ENCODE peak calls at places on chromosomes 5 and 9, in ten cellular contexts. S, J, R, O, X, I, A, L, G and F are unnamed samples. For H3K9me3, the result is how much of the 10 kb centered on the place peaks cover.

GRCh38 chr9:32128546-32128945 is 255.9 kb upstream of the ACO1 start:
- DNase-seq in X (no peak), J (no peak), O (no peak), R (peak), I (no peak), A (no peak), S (no peak), L (no peak), G (no peak), F (no peak)

GRCh38 chr9:136847827-136848392 is 1.3 kb upstream of the PHPT1 start:
- DNase-seq in L (peak), R (peak), O (peak), J (no peak), A (peak), G (peak), X (peak), I (peak), S (peak), F (peak)

GRCh38 chr5:157252741-157253465 is 13.0 kb upstream of the CYFIP2 start:
- DNase-seq in R (no peak), G (peak), O (no peak), J (no peak), X (no peak), L (no peak), I (peak), A (no peak), S (no peak), F (no peak)

GRCh38 chr5:3913264-3913663 is 317.6 kb downstream of the IRX1 start:
- DNase-seq in A (no peak), I (no peak), J (no peak), S (no peak), O (no peak), R (no peak), G (no peak), X (no peak), L (no peak), F (no peak)

GRCh38 chr9:16484178-16484577 is 386.3 kb downstream of the BNC2 start:
- DNase-seq in I (no peak), R (no peak), A (no peak), O (no peak), X (no peak), L (no peak), J (no peak), G (no peak), S (no peak), F (no peak)

GRCh38 chr5:54862036-54862435 is 123.4 kb downstream of the ESM1 start:
- DNase-seq in X (no peak), S (no peak), L (no peak), I (no peak), O (no peak), R (no peak), A (no peak), G (no peak), J (no peak), F (no peak)

GRCh38 chr5:103800728-103801127 is 238.1 kb upstream of the NUDT12 start:
- DNase-seq in L (no peak), J (no peak), X (no peak), O (no peak), A (no peak), I (no peak), S (no peak), R (no peak), G (no peak), F (no peak)

GRCh38 chr5:145806923-145807322 is 28.2 kb downstream of the PRELID2 start:
- DNase-seq in J (no peak), R (no peak), G (no peak), L (no peak), I (no peak), O (no peak), X (no peak), A (no peak), S (no peak), F (no peak)

GRCh38 chr9:86116425-86116824 is 17.1 kb upstream of the GOLM1 start:
- DNase-seq in A (no peak), X (no peak), S (no peak), I (no peak), O (no peak), R (peak), J (no peak), G (no peak), L (no peak), F (no peak)

GRCh38 chr5:34452170-34452828 is 203.8 kb upstream of the RAI14 start:
- DNase-seq in I (no peak), X (no peak), O (no peak), G (no peak), S (no peak), R (peak), J (no peak), A (no peak), L (no peak), F (no peak)

GRCh38 chr9:121026260-121026691 is 23.8 kb downstream of the C5 start:
- DNase-seq in I (no peak), G (no peak), O (no peak), X (no peak), R (no peak), A (no peak), S (no peak), J (no peak), L (no peak), F (no peak)

GRCh38 chr5:150065346-150065745 is 21.0 kb downstream of the CSF1R start:
- DNase-seq in I (no peak), G (peak), A (no peak), R (no peak), J (no peak), O (no peak), X (no peak), S (no peak), L (no peak), F (peak)

GRCh38 chr5:33184367-33184766 is 256.4 kb upstream of the TARS1 start:
- DNase-seq in J (no peak), G (no peak), O (no peak), A (no peak), I (no peak), S (no peak), R (no peak), X (no peak), L (no peak), F (no peak)

GRCh38 chr5:33188089-33188488 is 252.7 kb upstream of the TARS1 start:
- DNase-seq in R (no peak), O (no peak), I (no peak), G (no peak), A (no peak), L (no peak), S (no peak), J (no peak), X (no peak), F (no peak)
- H3K9me3 ChIP-seq in R (under half), O (under half), I (under half), G (under half), A (under half), L (under half), S (under half), J (under half), X (under half), F (under half)

GRCh38 chr5:7876867-7877266 is 7.9 kb downstream of the MTRR start:
- DNase-seq in I (no peak), G (no peak), O (no peak), L (no peak), J (no peak), S (no peak), X (no peak), A (no peak), R (no peak), F (no peak)
- H3K27ac ChIP-seq in I (no peak), G (no peak), O (no peak), L (no peak), J (no peak), S (no peak), X (no peak), A (no peak), R (no peak), F (no peak)

GRCh38 chr9:36082928-36083327 is 46.2 kb downstream of the RECK start:
- DNase-seq in S (no peak), X (no peak), R (no peak), A (no peak), L (no peak), J (no peak), G (no peak), O (no peak), I (no peak), F (no peak)

GRCh38 chr9:36086442-36086841 is 49.7 kb downstream of the RECK start:
- DNase-seq in A (no peak), G (no peak), O (no peak), J (no peak), I (no peak), X (no peak), R (no peak), S (no peak), L (no peak), F (no peak)

GRCh38 chr9:36074870-36075532 is 38.3 kb downstream of the RECK start:
- DNase-seq in J (peak), G (peak), R (no peak), O (peak), I (no peak), A (peak), L (peak), S (peak), X (peak), F (peak)

GRCh38 chr9:36078047-36078446 is 41.3 kb downstream of the RECK start:
- DNase-seq in A (no peak), X (no peak), J (no peak), S (no peak), I (no peak), R (no peak), O (no peak), L (no peak), G (no peak), F (no peak)

GRCh38 chr9:36080519-36080918 is 43.8 kb downstream of the RECK start:
- DNase-seq in G (no peak), R (no peak), I (no peak), S (no peak), O (no peak), A (no peak), J (no peak), X (no peak), L (no peak), F (no peak)
- H3K4me3 ChIP-seq in G (no peak), R (no peak), I (no peak), S (no peak), O (no peak), A (no peak), J (no peak), X (no peak), L (no peak), F (no peak)

DNA sequence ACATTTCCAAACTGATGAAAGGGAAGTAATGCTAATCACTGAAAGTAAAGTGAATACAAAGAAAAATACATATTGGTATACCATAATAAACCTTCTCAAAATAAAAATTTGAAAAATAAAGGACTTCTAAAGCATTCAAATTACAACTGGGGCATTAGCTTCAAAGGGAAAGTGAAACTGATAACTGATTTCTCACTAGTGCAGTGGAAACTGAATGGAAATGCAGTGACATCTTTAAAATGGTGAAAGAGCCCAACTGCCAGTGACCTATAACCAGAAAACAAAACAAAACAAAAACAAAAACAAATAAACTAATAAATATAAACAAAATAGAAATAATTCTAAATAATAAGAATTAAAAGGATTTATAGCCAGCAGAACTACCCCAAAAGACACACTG is 297.5 kb upstream of the GRIN3A start:
- DNase-seq in X (no peak), J (no peak), G (no peak), A (no peak), O (no peak), R (no peak), S (no peak), L (no peak), I (no peak), F (no peak)
- H3K9me3 ChIP-seq in X (under half), J (under half), G (under half), A (under half), O (under half), R (under half), S (under half), L (under half), I (under half), F (under half)

DNA sequence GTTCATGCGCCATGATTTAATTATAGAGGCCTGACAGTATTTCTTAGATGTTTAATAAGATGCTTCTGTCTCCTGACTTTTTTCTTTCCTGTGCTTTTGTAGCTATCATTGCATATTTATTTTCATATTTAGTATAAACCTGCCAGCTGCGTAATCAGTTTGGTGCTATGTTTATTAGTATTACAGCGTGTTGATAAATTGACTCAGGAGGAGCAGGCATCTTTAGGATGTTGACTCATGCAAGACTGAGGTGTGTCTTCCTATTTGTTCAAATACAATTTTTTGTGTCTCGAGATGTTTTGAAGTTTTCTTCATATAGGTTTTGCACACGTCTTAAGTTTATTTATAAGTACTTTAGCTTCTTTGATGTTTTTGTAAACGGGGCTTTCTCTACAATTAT is 35.9 kb upstream of the EXOC3 start:
- DNase-seq in R (no peak), O (no peak), G (no peak), A (no peak), J (no peak), X (no peak), I (no peak), L (no peak), S (no peak), F (no peak)
- H3K27ac ChIP-seq in R (no peak), O (no peak), G (no peak), A (no peak), J (no peak), X (no peak), I (no peak), L (no peak), S (no peak), F (no peak)

DNA sequence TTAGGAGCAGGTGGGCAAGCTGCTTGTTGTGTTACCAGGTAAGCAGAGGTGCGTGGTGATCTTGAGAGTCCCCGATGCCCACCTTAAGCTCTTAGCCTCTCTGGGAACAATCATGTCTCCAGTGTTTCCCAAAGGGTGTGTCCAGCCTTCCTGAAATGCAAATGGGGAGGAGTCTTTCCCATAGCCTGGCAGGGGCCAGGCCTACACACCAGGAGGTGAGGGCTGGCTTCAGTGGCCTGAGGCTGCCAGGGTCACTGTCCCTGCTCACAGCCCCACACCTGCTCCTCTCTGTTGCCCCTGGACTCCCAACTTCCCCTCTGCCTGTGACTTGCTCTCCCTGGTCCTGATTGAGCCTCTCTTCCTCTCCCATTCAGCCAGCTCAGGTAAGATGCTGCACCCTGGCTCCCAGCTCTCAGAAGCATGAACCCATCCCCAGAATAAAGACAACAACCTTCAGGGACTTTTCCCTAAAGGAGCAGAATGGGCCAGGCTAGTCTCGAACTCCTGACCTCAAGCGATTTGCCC is 65.7 kb upstream of the PHYKPL start:
- DNase-seq in G (no peak), I (no peak), O (no peak), S (no peak), J (no peak), A (peak), L (no peak), X (peak), R (no peak), F (peak)
- H3K4me3 ChIP-seq in G (no peak), I (no peak), O (no peak), S (no peak), J (no peak), A (no peak), L (no peak), X (no peak), R (no peak), F (no peak)

GRCh38 chr5:92637960-92638359 is 943.1 kb downstream of the NR2F1-AS1 start:
- DNase-seq in O (no peak), J (no peak), X (no peak), G (no peak), L (no peak), I (no peak), A (no peak), S (no peak), R (no peak), F (no peak)
- H3K9me3 ChIP-seq in O (under half), J (under half), X (under half), G (under half), L (under half), I (under half), A (under half), S (under half), R (under half), F (under half)

DNA sequence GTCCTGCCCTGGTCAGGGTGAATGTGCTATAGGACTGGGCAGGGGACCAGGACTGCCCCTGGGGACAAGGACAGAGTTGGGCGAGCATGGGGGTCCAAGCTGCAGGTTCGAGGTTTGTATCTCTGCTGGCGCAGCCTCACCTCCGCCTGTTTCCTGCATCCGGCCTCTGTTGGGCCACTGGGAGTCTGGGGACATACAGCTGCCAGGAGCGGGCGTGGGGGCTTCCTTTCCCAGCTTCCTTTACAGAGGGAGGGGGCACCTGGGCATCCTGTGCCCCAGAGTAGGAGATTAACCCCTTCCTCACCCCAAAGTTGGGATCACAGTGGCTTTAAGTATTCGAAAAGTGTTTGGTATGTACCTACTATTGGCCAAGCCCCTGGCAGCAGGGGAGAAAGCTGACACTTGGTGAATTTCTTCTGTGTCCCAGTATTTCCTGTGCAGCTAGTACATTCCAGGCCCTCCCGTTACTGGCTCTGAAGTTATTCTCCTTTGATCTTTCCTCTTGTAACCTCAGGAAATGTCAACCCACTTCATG is 19.0 kb downstream of the OLFML2A start:
- DNase-seq in R (no peak), S (no peak), L (no peak), G (no peak), J (no peak), I (no peak), O (no peak), X (no peak), A (no peak), F (no peak)
- H3K27ac ChIP-seq in R (no peak), S (no peak), L (peak), G (no peak), J (no peak), I (no peak), O (peak), X (peak), A (no peak), F (no peak)

GRCh38 chr9:33138768-33139167 is 28.4 kb downstream of the B4GALT1 start:
- DNase-seq in I (no peak), S (no peak), X (no peak), R (no peak), G (no peak), A (no peak), J (no peak), L (no peak), O (no peak), F (peak)

GRCh38 chr9:33143241-33143642 is 23.9 kb downstream of the B4GALT1 start:
- DNase-seq in R (no peak), L (no peak), G (no peak), J (peak), I (no peak), S (no peak), O (no peak), A (no peak), X (peak), F (peak)

GRCh38 chr9:33142531-33142930 is 24.6 kb downstream of the B4GALT1 start:
- DNase-seq in G (no peak), A (no peak), J (no peak), L (no peak), S (no peak), I (no peak), R (no peak), X (no peak), O (no peak), F (peak)

GRCh38 chr9:33139421-33140228 is 27.5 kb downstream of the B4GALT1 start:
- DNase-seq in J (peak), O (no peak), L (no peak), I (no peak), R (peak), A (peak), G (peak), X (no peak), S (peak), F (peak)

DNA sequence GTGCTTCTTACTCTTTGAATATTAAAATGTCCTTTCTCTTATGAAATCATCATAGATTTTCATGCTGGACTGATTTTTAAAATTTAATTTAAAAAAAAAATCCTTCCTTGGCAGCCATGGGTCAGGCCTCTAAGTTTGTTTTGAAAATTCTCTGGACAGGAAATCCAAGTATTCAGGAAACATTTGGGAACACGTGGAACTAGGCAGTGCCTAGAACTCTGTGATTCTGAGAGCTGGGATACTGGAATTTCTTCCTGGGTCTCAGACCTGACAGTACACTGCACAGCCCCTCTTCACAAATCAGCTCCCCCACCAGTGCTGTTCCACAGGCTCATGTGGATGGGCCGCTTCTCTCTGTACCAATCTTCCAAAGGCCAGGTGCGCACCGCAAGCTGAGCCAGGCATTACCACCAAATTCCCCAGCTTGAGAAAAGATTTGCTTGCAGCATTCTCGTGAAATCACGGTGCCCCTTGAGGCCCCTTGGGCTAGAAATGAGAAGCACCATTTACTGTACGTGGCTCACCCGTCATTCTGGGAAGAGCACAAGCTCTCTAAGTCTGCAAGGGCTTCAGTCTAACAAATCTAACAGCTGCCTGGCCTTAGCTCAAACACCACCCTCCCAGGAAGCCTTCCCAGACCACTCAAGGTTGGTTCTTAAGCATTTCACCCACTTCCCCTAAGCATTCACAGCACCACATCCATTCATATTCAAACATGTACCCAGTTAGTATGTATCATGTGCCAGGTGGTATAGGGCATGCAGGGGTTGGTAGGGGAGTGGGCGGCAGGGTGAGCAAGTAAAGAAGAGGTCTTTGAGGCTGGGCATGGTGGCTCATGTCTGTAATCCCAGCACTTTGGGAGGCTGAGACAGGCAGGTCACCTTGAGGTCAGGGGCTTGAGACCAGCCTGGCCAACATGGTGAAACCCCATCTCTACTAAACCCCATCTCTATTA is 26.5 kb downstream of the B4GALT1 start:
- DNase-seq in L (no peak), I (no peak), S (no peak), A (no peak), G (no peak), O (no peak), X (no peak), R (no peak), J (peak), F (peak)
- H3K4me3 ChIP-seq in L (no peak), I (no peak), S (no peak), A (peak), G (no peak), O (no peak), X (no peak), R (no peak), J (no peak), F (no peak)

GRCh38 chr5:159385994-159386711 is 55.9 kb upstream of the IL12B start:
- DNase-seq in R (no peak), I (no peak), O (no peak), L (no peak), J (no peak), S (no peak), X (no peak), A (no peak), G (no peak), F (no peak)
- H3K9me3 ChIP-seq in R (under half), I (under half), O (under half), L (under half), J (under half), S (under half), X (under half), A (under half), G (under half), F (under half)